ENCODE peak calls at places on chromosome 9, in nine cellular contexts. A, S, L, M, J, K, D, Y and Z are unnamed samples. For H3K4me1, the result is how much of the 10 kb centered on the place peaks cover.

GRCh38 chr9:110105107-110105506 is 102.9 kb downstream of the C9orf152 start:
- DNase-seq in A (no peak), D (no peak), L (no peak), S (no peak), K (no peak), J (peak), Y (no peak), M (no peak), Z (no peak)

GRCh38 chr9:534886-535285 is 306.6 kb upstream of the DMRT1 start:
- DNase-seq in L (no peak), M (no peak), K (no peak), Y (no peak), S (no peak), J (no peak), A (no peak), D (no peak), Z (no peak)

GRCh38 chr9:129835860-129836223 is 584 bp downstream of the USP20 start:
- DNase-seq in Y (no peak), K (peak), A (no peak), M (peak), D (no peak), S (peak), J (peak), L (no peak), Z (no peak)

GRCh38 chr9:108551030-108551964 is 304.5 kb downstream of the ACTL7B start:
- DNase-seq in L (no peak), J (peak), S (peak), M (no peak), K (no peak), D (no peak), A (no peak), Y (no peak), Z (no peak)

GRCh38 chr9:98974554-98974953 is 30.8 kb downstream of the COL15A1 start:
- DNase-seq in L (no peak), M (no peak), K (no peak), J (no peak), D (no peak), S (no peak), A (peak), Y (no peak), Z (no peak)

GRCh38 chr9:96478829-96479371 is 28.9 kb downstream of the HABP4 start:
- DNase-seq in Y (no peak), K (no peak), S (no peak), J (peak), L (no peak), M (no peak), D (no peak), A (no peak), Z (no peak)

GRCh38 chr9:38043931-38044623 is 24.9 kb downstream of the SHB start:
- DNase-seq in M (no peak), J (no peak), S (no peak), K (no peak), Y (no peak), D (no peak), A (no peak), L (no peak), Z (no peak)

GRCh38 chr9:126152622-126153362 is 173.8 kb upstream of the MVB12B start:
- DNase-seq in Y (no peak), K (no peak), S (no peak), D (no peak), J (no peak), L (no peak), A (no peak), M (no peak), Z (no peak)

GRCh38 chr9:1759901-1760300 is 255.2 kb upstream of the SMARCA2 start:
- DNase-seq in J (no peak), L (no peak), Y (no peak), S (no peak), D (no peak), A (no peak), M (peak), K (no peak), Z (no peak)

GRCh38 chr9:92328225-92328624 is 2.5 kb downstream of the CENPP start:
- DNase-seq in L (no peak), J (peak), A (no peak), K (no peak), M (no peak), S (peak), Y (no peak), D (no peak), Z (no peak)

GRCh38 chr9:110942522-110942921 is 95.7 kb downstream of the LPAR1 start:
- DNase-seq in D (no peak), K (no peak), L (no peak), A (no peak), J (peak), S (no peak), Y (no peak), M (no peak), Z (no peak)

GRCh38 chr9:132583584-132584304 is 1.3 kb downstream of the BARHL1 start:
- DNase-seq in Y (no peak), K (no peak), S (no peak), L (no peak), D (no peak), A (no peak), J (no peak), M (no peak), Z (no peak)

GRCh38 chr9:14103115-14103514 is 210.8 kb downstream of the NFIB start:
- DNase-seq in L (no peak), D (no peak), A (no peak), K (no peak), M (no peak), J (peak), Y (no peak), S (no peak), Z (no peak)

DNA sequence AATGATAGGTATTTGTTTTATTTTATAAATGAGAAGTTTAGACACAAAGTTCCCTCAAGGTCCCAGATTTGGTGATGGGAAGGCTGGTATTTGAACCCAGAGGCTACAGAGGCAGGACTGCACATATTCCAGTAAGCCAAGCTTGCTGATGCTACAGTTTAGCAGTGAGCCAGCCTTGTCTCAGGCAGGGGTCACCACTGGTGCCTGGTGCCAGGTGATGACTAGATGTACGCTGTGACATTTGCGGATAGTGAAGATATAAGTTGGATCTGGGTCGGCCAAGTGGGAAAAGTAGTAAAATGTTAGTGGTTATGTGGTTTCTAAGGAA is 143.9 kb downstream of the AOPEP start:
- DNase-seq in L (no peak), A (no peak), J (no peak), M (no peak), S (no peak), Y (no peak), K (no peak), D (no peak), Z (no peak)
- H3K4me1 ChIP-seq in L (under half), A (under half), J (under half), M (under half), S (half or more), Y (under half), K (half or more), D (under half), Z (under half)

GRCh38 chr9:72951043-72951442 is 1.8 kb downstream of the ALDH1A1 start:
- DNase-seq in A (no peak), S (no peak), L (no peak), Y (no peak), D (no peak), K (no peak), M (no peak), J (no peak), Z (no peak)
- H3K4me3 ChIP-seq in A (peak), S (peak), L (no peak), Y (no peak), D (no peak), K (no peak), M (no peak), J (no peak), Z (no peak)

DNA sequence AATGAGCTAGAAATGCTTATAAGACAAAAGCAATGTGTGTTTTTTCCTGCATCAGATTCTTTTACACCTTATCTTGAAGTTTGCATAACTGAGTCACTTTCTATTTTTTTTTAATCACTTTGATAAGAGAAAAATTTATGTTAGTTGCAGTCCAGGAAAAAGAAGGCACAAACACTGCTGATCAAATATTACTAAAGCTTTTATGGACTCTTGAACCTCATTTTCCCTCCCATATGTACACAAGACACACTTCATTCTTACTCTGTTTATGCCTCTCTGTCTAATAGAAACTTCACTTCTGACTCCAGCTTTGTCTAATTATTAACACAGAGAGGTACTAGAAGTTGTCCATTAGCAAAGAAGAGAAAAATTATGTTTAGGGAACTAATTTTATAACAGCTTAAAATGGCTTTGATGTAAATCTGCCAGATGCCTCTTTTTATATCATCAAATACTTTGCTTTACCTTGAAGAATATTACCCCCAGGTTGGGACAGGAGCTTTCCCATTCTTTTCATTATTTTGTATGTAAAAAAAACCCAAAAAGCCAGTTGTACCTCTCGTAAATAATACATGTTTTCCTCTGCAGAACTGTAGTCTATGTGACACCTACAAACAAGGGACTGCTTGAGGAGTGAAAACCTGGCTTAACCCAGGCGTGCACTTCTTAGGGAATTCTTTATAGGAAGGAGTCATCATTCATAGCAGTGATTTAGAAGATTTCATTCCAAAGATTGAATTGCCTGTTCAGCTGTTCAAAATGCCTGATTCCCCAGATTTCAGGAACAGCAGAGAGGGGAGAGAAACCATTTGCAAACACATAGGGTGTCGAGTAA is 72.5 kb downstream of the DAPK1 start:
- DNase-seq in S (no peak), M (no peak), Y (no peak), J (no peak), K (no peak), L (no peak), D (no peak), A (no peak), Z (no peak)
- H3K4me1 ChIP-seq in S (half or more), M (under half), Y (under half), J (under half), K (under half), L (under half), D (under half), A (under half), Z (under half)

DNA sequence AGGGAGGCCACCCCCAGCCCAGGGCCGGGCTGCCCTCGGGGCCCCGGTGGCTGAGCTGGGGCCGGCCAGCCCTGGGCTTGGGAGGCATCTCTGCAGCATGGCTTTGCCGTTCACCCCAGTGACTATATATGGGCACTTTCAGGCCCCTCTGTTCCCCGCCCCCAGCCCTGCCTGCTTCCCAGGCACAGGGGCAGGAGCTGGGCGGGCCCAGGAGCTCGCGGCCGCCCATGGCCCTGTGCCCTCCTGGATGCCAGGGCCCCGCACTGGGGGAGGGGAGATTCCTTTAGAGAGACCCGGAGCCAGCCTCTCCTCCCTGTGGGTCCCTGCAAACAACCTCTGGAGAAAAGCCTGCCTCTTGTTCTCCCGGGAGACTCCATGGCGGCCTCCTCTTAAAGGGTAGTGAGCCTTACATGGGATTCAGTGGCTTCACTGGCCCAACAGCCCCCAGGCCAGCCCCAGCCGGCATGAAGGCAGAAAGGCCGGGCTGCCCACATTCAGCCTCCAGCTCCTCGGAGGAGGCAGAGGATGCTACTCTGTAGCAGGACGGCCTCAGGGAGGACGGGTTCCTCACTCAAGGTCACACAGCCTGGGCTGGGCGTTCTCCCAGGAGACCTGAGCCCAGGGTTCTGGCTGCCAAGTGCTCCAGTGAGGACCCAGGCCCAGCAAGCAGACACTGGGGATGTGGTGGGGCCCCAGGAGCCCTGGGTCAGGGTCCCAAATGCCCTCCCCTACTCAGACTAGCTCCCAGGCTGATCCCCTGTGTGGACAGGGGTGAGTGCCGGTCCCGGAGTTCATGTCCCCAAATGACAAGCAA is 4.1 kb downstream of the NACC2 start:
- DNase-seq in D (peak), M (no peak), L (no peak), S (no peak), Y (no peak), K (no peak), J (no peak), A (no peak), Z (no peak)
- H3K4me3 ChIP-seq in D (no peak), M (no peak), L (no peak), S (no peak), Y (no peak), K (no peak), J (no peak), A (peak), Z (no peak)

DNA sequence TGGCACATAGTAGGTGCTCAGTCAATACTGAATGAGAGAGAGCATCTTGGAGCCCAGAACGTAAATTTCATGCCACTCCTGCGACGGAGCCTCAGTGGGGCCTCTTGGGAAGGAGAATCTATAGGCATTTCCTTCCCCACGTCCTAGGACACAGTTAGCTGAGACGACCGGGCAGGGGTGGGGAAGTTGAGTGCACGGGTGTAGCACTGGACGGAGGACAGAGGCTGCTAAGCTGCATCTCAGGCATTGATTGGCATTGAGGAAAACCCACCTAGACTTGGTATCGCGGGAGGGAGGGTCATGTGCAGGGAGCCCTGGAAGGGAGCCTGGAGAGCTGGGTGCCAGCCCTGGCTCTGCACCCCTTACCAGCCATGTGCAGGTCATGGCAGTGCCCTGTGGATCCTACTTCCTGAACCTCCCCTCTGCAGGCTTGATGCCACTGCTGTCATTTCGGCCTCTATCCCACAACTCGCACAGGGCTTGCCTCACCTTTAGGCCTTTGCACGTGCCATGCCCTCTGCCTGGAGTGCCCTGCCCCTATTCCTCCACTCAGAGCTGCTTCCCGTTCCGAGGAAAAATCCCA is 25.6 kb downstream of the NEK6 start:
- DNase-seq in A (no peak), L (no peak), S (no peak), K (peak), M (no peak), Y (no peak), J (no peak), D (no peak), Z (no peak)
- H3K4me1 ChIP-seq in A (half or more), L (under half), S (half or more), K (half or more), M (under half), Y (under half), J (half or more), D (under half), Z (under half)

GRCh38 chr9:70256123-70256551 is 2.6 kb upstream of the SMC5 start:
- DNase-seq in K (no peak), M (no peak), S (no peak), D (no peak), J (peak), Y (no peak), L (no peak), A (no peak), Z (no peak)
- H3K4me3 ChIP-seq in K (no peak), M (no peak), S (no peak), D (no peak), J (peak), Y (no peak), L (no peak), A (peak), Z (no peak)

DNA sequence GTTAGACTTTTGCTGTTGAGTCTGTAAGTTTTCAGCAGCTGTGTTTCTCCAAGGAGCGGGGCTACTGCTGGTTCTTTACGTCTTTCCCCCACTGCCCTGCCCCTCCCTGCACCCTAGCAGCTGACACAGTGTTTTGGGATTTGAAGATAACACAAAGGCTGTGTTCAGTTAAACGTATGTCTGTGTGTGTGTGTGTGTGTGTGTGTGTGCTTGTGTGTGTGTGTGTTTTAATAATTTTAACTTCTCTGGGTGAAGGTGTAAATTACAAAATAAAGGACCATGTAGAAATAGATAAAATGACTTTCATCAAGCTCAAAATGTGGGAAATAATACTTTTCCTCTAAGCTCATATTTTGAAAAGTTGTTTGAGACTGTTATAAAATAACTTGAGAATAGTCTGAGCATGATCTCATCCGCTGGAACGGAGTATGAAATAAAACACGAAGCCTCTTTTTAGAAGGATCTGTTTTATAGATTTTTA is 10.9 kb downstream of the ABL1 start:
- DNase-seq in J (peak), M (no peak), S (peak), L (no peak), D (no peak), K (no peak), Y (no peak), A (peak), Z (no peak)
- H3K4me1 ChIP-seq in J (under half), M (under half), S (half or more), L (under half), D (under half), K (under half), Y (under half), A (under half), Z (under half)

DNA sequence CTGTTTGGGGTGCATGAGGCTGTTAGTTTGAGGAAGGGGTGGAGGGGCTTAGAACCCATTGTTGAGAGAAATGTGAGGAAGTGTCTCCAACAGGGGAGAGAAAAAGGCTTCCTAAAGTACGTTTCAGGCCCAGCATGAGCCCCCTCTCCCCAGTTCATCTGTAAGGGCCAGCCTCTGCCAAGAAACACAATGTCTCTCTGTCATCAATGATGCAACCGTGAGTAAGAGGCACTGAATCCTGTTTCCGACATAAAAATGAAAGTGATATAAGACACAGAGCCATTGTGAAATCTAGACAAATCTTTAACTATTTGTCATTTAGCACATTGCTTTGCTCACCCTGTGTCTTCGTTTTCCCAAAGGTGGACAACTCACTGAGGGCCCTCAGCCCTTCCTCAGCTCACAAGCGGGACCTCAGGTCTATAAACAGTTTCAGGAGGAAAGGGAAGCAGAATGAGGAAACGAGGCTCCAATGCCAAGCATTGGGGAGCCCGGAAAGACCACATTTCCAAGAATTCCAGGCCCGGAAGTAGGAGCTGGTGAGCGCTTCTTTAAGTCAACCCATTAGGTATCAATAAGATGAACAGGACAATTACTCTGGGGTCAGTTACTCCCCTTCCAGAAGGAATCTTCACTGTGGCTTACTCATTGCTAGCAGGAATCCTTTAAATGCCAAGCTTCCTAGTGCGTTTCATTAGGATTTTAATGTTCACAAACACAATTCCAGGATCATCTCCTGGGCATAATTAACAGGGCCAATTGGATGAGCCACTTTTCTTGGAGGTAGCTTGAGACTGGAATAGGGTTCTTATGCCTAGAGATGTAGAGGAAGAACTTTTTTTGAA is 59.0 kb upstream of the KLF4 start:
- DNase-seq in K (peak), J (peak), Y (no peak), A (no peak), S (peak), D (no peak), L (no peak), M (no peak), Z (no peak)
- H3K4me3 ChIP-seq in K (no peak), J (no peak), Y (no peak), A (no peak), S (no peak), D (no peak), L (no peak), M (no peak), Z (no peak)

GRCh38 chr9:114428466-114428865 is 40.7 kb upstream of the AKNA start:
- DNase-seq in K (no peak), J (no peak), D (no peak), A (no peak), S (no peak), L (no peak), Y (no peak), M (no peak), Z (no peak)

GRCh38 chr9:114427644-114428043 is 39.9 kb upstream of the AKNA start:
- DNase-seq in M (no peak), K (no peak), D (no peak), Y (no peak), A (no peak), S (no peak), J (no peak), L (no peak), Z (no peak)

GRCh38 chr9:114425126-114425525 is 37.3 kb upstream of the AKNA start:
- DNase-seq in D (no peak), A (no peak), K (no peak), Y (no peak), S (no peak), L (no peak), J (no peak), M (no peak), Z (no peak)

GRCh38 chr9:114424126-114424525 is 36.3 kb upstream of the AKNA start:
- DNase-seq in A (no peak), L (no peak), S (no peak), M (no peak), J (no peak), K (no peak), Y (no peak), D (no peak), Z (no peak)

GRCh38 chr9:114426046-114426948 is 38.5 kb upstream of the AKNA start:
- DNase-seq in S (no peak), Y (no peak), D (no peak), A (no peak), K (no peak), M (no peak), L (no peak), J (no peak), Z (no peak)
- H3K4me1 ChIP-seq in S (under half), Y (under half), D (under half), A (under half), K (under half), M (under half), L (under half), J (under half), Z (under half)